ENCODE peak calls at places on chromosomes 11 and 22, in six cellular contexts. One of them, this sample, is unnamed.

GRCh38 chr22:32576553-32577255 is 102.1 kb downstream of the FBXO7 start:
- DNase-seq in amniotic stem cell: no peak
- DNase-seq in cardiac fibroblast: no peak
- DNase-seq in NCI-H345: no peak
- DNase-seq in ureter: no peak
- DNase-seq in stimulated activated CD4-positive, alpha-beta T cell treated with anti-CD3 and anti-CD28 coated beads, Interleukin-4, amount 100 ng/mL, for 48 hours: no peak
- DNase-seq in this sample: no peak

GRCh38 chr22:36613958-36614357 is 85.0 kb upstream of the EIF3D start:
- DNase-seq in amniotic stem cell: no peak
- DNase-seq in cardiac fibroblast: no peak
- DNase-seq in NCI-H345: no peak
- DNase-seq in ureter: no peak
- DNase-seq in stimulated activated CD4-positive, alpha-beta T cell treated with anti-CD3 and anti-CD28 coated beads, Interleukin-4, amount 100 ng/mL, for 48 hours: no peak
- DNase-seq in this sample: no peak

GRCh38 chr11:93498099-93499040 is 44.8 kb downstream of the SMCO4 start:
- DNase-seq in amniotic stem cell: no peak
- DNase-seq in cardiac fibroblast: peak; percentile 10
- DNase-seq in NCI-H345: no peak
- DNase-seq in ureter: no peak
- DNase-seq in stimulated activated CD4-positive, alpha-beta T cell treated with anti-CD3 and anti-CD28 coated beads, Interleukin-4, amount 100 ng/mL, for 48 hours: no peak
- DNase-seq in this sample: peak; percentile 5

GRCh38 chr22:27397036-27397947 is 404.3 kb downstream of the MN1 start:
- DNase-seq in amniotic stem cell: no peak
- DNase-seq in cardiac fibroblast: peak; percentile 28
- DNase-seq in NCI-H345: no peak
- DNase-seq in ureter: no peak
- DNase-seq in stimulated activated CD4-positive, alpha-beta T cell treated with anti-CD3 and anti-CD28 coated beads, Interleukin-4, amount 100 ng/mL, for 48 hours: no peak
- DNase-seq in this sample: no peak

GRCh38 chr11:63165710-63166310 is 21.8 kb upstream of the SLC22A24 start:
- DNase-seq in amniotic stem cell: no peak
- DNase-seq in cardiac fibroblast: peak; percentile 59
- DNase-seq in NCI-H345: no peak
- DNase-seq in ureter: no peak
- DNase-seq in stimulated activated CD4-positive, alpha-beta T cell treated with anti-CD3 and anti-CD28 coated beads, Interleukin-4, amount 100 ng/mL, for 48 hours: no peak
- DNase-seq in this sample: no peak

GRCh38 chr11:30474151-30474954 is 111.8 kb downstream of the MPPED2 start:
- DNase-seq in amniotic stem cell: no peak
- DNase-seq in cardiac fibroblast: no peak
- DNase-seq in NCI-H345: no peak
- DNase-seq in ureter: no peak
- DNase-seq in stimulated activated CD4-positive, alpha-beta T cell treated with anti-CD3 and anti-CD28 coated beads, Interleukin-4, amount 100 ng/mL, for 48 hours: no peak
- DNase-seq in this sample: no peak

GRCh38 chr11:96748639-96749370 is 359.0 kb downstream of the JRKL start:
- DNase-seq in amniotic stem cell: no peak
- DNase-seq in cardiac fibroblast: peak; percentile 59
- DNase-seq in NCI-H345: no peak
- DNase-seq in ureter: no peak
- DNase-seq in stimulated activated CD4-positive, alpha-beta T cell treated with anti-CD3 and anti-CD28 coated beads, Interleukin-4, amount 100 ng/mL, for 48 hours: no peak
- DNase-seq in this sample: peak; percentile 3

GRCh38 chr22:28024422-28024888 is 105.4 kb upstream of the PITPNB start:
- DNase-seq in amniotic stem cell: no peak
- DNase-seq in cardiac fibroblast: no peak
- DNase-seq in NCI-H345: no peak
- DNase-seq in ureter: peak; percentile 38
- DNase-seq in stimulated activated CD4-positive, alpha-beta T cell treated with anti-CD3 and anti-CD28 coated beads, Interleukin-4, amount 100 ng/mL, for 48 hours: no peak
- DNase-seq in this sample: no peak

GRCh38 chr11:11960687-11961086 is 47.7 kb downstream of the DKK3 start:
- DNase-seq in amniotic stem cell: no peak
- DNase-seq in cardiac fibroblast: peak; percentile 29
- DNase-seq in NCI-H345: no peak
- DNase-seq in ureter: no peak
- DNase-seq in stimulated activated CD4-positive, alpha-beta T cell treated with anti-CD3 and anti-CD28 coated beads, Interleukin-4, amount 100 ng/mL, for 48 hours: no peak
- DNase-seq in this sample: no peak

GRCh38 chr11:64583296-64584262 is 7.4 kb upstream of the SLC22A12 start:
- DNase-seq in amniotic stem cell: no peak
- DNase-seq in cardiac fibroblast: peak; percentile 27
- DNase-seq in NCI-H345: no peak
- DNase-seq in ureter: no peak
- DNase-seq in stimulated activated CD4-positive, alpha-beta T cell treated with anti-CD3 and anti-CD28 coated beads, Interleukin-4, amount 100 ng/mL, for 48 hours: no peak
- DNase-seq in this sample: no peak

GRCh38 chr11:67082071-67082791 is 25.6 kb downstream of the RHOD start:
- DNase-seq in amniotic stem cell: no peak
- DNase-seq in cardiac fibroblast: no peak
- DNase-seq in NCI-H345: no peak
- DNase-seq in ureter: no peak
- DNase-seq in stimulated activated CD4-positive, alpha-beta T cell treated with anti-CD3 and anti-CD28 coated beads, Interleukin-4, amount 100 ng/mL, for 48 hours: no peak
- DNase-seq in this sample: no peak

GRCh38 chr11:70863186-70863585 is 389.2 kb downstream of the SHANK2 start:
- DNase-seq in amniotic stem cell: no peak
- DNase-seq in cardiac fibroblast: no peak
- DNase-seq in NCI-H345: no peak
- DNase-seq in ureter: no peak
- DNase-seq in stimulated activated CD4-positive, alpha-beta T cell treated with anti-CD3 and anti-CD28 coated beads, Interleukin-4, amount 100 ng/mL, for 48 hours: no peak
- DNase-seq in this sample: no peak

GRCh38 chr11:116881153-116881552 is 43.7 kb upstream of the APOA1 start:
- DNase-seq in amniotic stem cell: no peak
- DNase-seq in cardiac fibroblast: no peak
- DNase-seq in NCI-H345: no peak
- DNase-seq in ureter: no peak
- DNase-seq in stimulated activated CD4-positive, alpha-beta T cell treated with anti-CD3 and anti-CD28 coated beads, Interleukin-4, amount 100 ng/mL, for 48 hours: no peak
- DNase-seq in this sample: no peak

GRCh38 chr11:96038046-96038445 is 114.1 kb upstream of the MTMR2 start:
- DNase-seq in amniotic stem cell: no peak
- DNase-seq in cardiac fibroblast: peak; percentile 34
- DNase-seq in NCI-H345: no peak
- DNase-seq in ureter: no peak
- DNase-seq in stimulated activated CD4-positive, alpha-beta T cell treated with anti-CD3 and anti-CD28 coated beads, Interleukin-4, amount 100 ng/mL, for 48 hours: no peak
- DNase-seq in this sample: no peak

GRCh38 chr11:18022419-18022818 is 9.6 kb upstream of the SERGEF start:
- DNase-seq in amniotic stem cell: no peak
- DNase-seq in cardiac fibroblast: no peak
- DNase-seq in NCI-H345: no peak
- DNase-seq in ureter: no peak
- DNase-seq in stimulated activated CD4-positive, alpha-beta T cell treated with anti-CD3 and anti-CD28 coated beads, Interleukin-4, amount 100 ng/mL, for 48 hours: no peak
- DNase-seq in this sample: no peak

GRCh38 chr22:37662039-37662438 is 3.5 kb downstream of the PDXP start:
- DNase-seq in amniotic stem cell: no peak
- DNase-seq in cardiac fibroblast: no peak
- DNase-seq in NCI-H345: no peak
- DNase-seq in ureter: no peak
- DNase-seq in stimulated activated CD4-positive, alpha-beta T cell treated with anti-CD3 and anti-CD28 coated beads, Interleukin-4, amount 100 ng/mL, for 48 hours: no peak
- DNase-seq in this sample: no peak

GRCh38 chr11:23723861-23724260 is 773.0 kb upstream of the LUZP2 start:
- DNase-seq in amniotic stem cell: no peak
- DNase-seq in cardiac fibroblast: no peak
- DNase-seq in NCI-H345: no peak
- DNase-seq in ureter: no peak
- DNase-seq in stimulated activated CD4-positive, alpha-beta T cell treated with anti-CD3 and anti-CD28 coated beads, Interleukin-4, amount 100 ng/mL, for 48 hours: no peak
- DNase-seq in this sample: no peak

GRCh38 chr11:17117262-17117661 is 39.8 kb upstream of the RPS13 start:
- DNase-seq in amniotic stem cell: no peak
- DNase-seq in cardiac fibroblast: no peak
- DNase-seq in NCI-H345: no peak
- DNase-seq in ureter: no peak
- DNase-seq in stimulated activated CD4-positive, alpha-beta T cell treated with anti-CD3 and anti-CD28 coated beads, Interleukin-4, amount 100 ng/mL, for 48 hours: no peak
- DNase-seq in this sample: no peak

GRCh38 chr11:105447936-105448702 is 161.8 kb upstream of the GRIA4 start:
- DNase-seq in amniotic stem cell: no peak
- DNase-seq in cardiac fibroblast: no peak
- DNase-seq in NCI-H345: no peak
- DNase-seq in ureter: no peak
- DNase-seq in stimulated activated CD4-positive, alpha-beta T cell treated with anti-CD3 and anti-CD28 coated beads, Interleukin-4, amount 100 ng/mL, for 48 hours: peak; percentile 6
- DNase-seq in this sample: no peak

GRCh38 chr22:37887610-37888378 is 18.3 kb upstream of the MICALL1 start:
- DNase-seq in amniotic stem cell: no peak
- DNase-seq in cardiac fibroblast: peak; percentile 89
- DNase-seq in NCI-H345: no peak
- DNase-seq in ureter: peak; percentile 82
- DNase-seq in stimulated activated CD4-positive, alpha-beta T cell treated with anti-CD3 and anti-CD28 coated beads, Interleukin-4, amount 100 ng/mL, for 48 hours: no peak
- DNase-seq in this sample: no peak

GRCh38 chr22:47695176-47695575 is 932.7 kb downstream of the TBC1D22A start:
- DNase-seq in amniotic stem cell: no peak
- DNase-seq in cardiac fibroblast: no peak
- DNase-seq in NCI-H345: no peak
- DNase-seq in ureter: no peak
- DNase-seq in stimulated activated CD4-positive, alpha-beta T cell treated with anti-CD3 and anti-CD28 coated beads, Interleukin-4, amount 100 ng/mL, for 48 hours: no peak
- DNase-seq in this sample: no peak

GRCh38 chr11:64284962-64285884 is at the start of gene GPR137:
- DNase-seq in amniotic stem cell: peak; percentile 43
- DNase-seq in cardiac fibroblast: peak; percentile 71
- DNase-seq in NCI-H345: peak; percentile 88
- DNase-seq in ureter: peak; percentile 90
- DNase-seq in stimulated activated CD4-positive, alpha-beta T cell treated with anti-CD3 and anti-CD28 coated beads, Interleukin-4, amount 100 ng/mL, for 48 hours: peak; percentile 91
- DNase-seq in this sample: peak; percentile 71

GRCh38 chr11:87603887-87604286 is 566.2 kb downstream of the TMEM135 start:
- DNase-seq in amniotic stem cell: no peak
- DNase-seq in cardiac fibroblast: no peak
- DNase-seq in NCI-H345: no peak
- DNase-seq in ureter: no peak
- DNase-seq in stimulated activated CD4-positive, alpha-beta T cell treated with anti-CD3 and anti-CD28 coated beads, Interleukin-4, amount 100 ng/mL, for 48 hours: no peak
- DNase-seq in this sample: no peak